ENCODE peak calls at places on chromosomes 12 and 14, in ten cellular contexts. G is breast epithelium, E is GM12891, N is adrenal gland, P is right lobe of liver, Y is suprapubic skin, T is A549, F is esophagus squamous epithelium, O is heart left ventricle, Q is HCT116. J is an unnamed sample.

GRCh38 chr12:51678086-51678724 is 87.2 kb downstream of the SCN8A start:
- DNase-seq in O (no peak), N (peak), E (peak), P (no peak), G (no peak), T (peak), Q (peak), Y (no peak), F (no peak), J (no peak)

GRCh38 chr12:112635036-112635435 is 156.5 kb upstream of the RPH3A start:
- DNase-seq in Q (no peak), Y (no peak), O (no peak), F (no peak), T (no peak), N (no peak), E (no peak), P (no peak), G (no peak), J (no peak)

GRCh38 chr14:53306267-53306721 is 153.2 kb upstream of the DDHD1 start:
- DNase-seq in N (peak), Y (no peak), Q (peak), F (no peak), E (no peak), O (peak), P (peak), G (no peak), T (peak), J (peak)

GRCh38 chr14:51869426-51870113 is 9.2 kb downstream of the GNG2 start:
- DNase-seq in P (no peak), G (no peak), Q (no peak), O (no peak), T (no peak), Y (no peak), F (no peak), N (no peak), E (no peak), J (no peak)

GRCh38 chr12:64229796-64230195 is 7.7 kb upstream of the KICS2 start:
- DNase-seq in G (no peak), E (no peak), Q (no peak), N (no peak), O (no peak), T (no peak), Y (no peak), F (no peak), P (no peak), J (no peak)

GRCh38 chr12:78396538-78396937 is 468.0 kb upstream of the SYT1 start:
- DNase-seq in N (no peak), G (no peak), O (no peak), F (no peak), E (no peak), T (no peak), Q (no peak), P (no peak), Y (no peak), J (no peak)

GRCh38 chr12:2429032-2429431 is 365.7 kb upstream of the FKBP4 start:
- DNase-seq in N (no peak), F (no peak), G (no peak), P (no peak), Y (no peak), O (no peak), E (no peak), T (no peak), Q (no peak), J (no peak)

GRCh38 chr14:55133416-55133815 is 4.4 kb downstream of the LGALS3 start:
- DNase-seq in G (no peak), Y (no peak), O (no peak), E (no peak), F (no peak), P (no peak), N (peak), Q (peak), T (no peak), J (no peak)

GRCh38 chr12:60148109-60148508 is 552.3 kb downstream of the SLC16A7 start:
- DNase-seq in Y (no peak), G (no peak), N (no peak), E (no peak), T (no peak), O (no peak), P (no peak), F (no peak), Q (no peak), J (no peak)

GRCh38 chr14:87990687-87991086 is 2.3 kb downstream of the GALC start:
- DNase-seq in N (no peak), P (no peak), F (no peak), O (no peak), T (no peak), E (no peak), G (no peak), Q (no peak), Y (no peak), J (no peak)

GRCh38 chr14:68794856-68795601 is 2.2 kb upstream of the ZFP36L1 start:
- DNase-seq in O (no peak), T (no peak), P (no peak), Q (no peak), E (no peak), G (no peak), Y (no peak), N (peak), F (no peak), J (no peak)

GRCh38 chr12:54352891-54353874 is 11.1 kb downstream of the GPR84 start:
- DNase-seq in N (no peak), F (no peak), O (no peak), T (no peak), G (no peak), E (no peak), P (peak), Q (no peak), Y (no peak), J (no peak)

GRCh38 chr12:114679452-114679875 is 4.5 kb downstream of the TBX3 start:
- DNase-seq in N (no peak), F (no peak), G (no peak), Y (no peak), O (no peak), T (no peak), P (no peak), Q (no peak), E (no peak), J (no peak)

GRCh38 chr14:104101651-104102281 is 16.3 kb downstream of the ASPG start:
- DNase-seq in O (no peak), E (no peak), F (no peak), T (no peak), N (no peak), G (peak), Q (no peak), P (peak), Y (peak), J (no peak)

GRCh38 chr12:108567974-108568652 is 5.7 kb downstream of the ISCU start:
- DNase-seq in P (no peak), T (no peak), O (no peak), G (no peak), F (no peak), N (peak), Y (no peak), E (no peak), Q (no peak), J (no peak)

GRCh38 chr14:102589761-102590290 is 2.6 kb upstream of the RCOR1 start:
- DNase-seq in O (no peak), F (no peak), Y (no peak), P (no peak), Q (no peak), N (no peak), E (no peak), T (no peak), G (no peak), J (no peak)

GRCh38 chr14:102591944-102592772 is at the start of gene RCOR1:
- DNase-seq in P (peak), Y (peak), E (peak), Q (peak), N (peak), O (peak), F (peak), G (peak), T (peak), J (peak)

GRCh38 chr14:102592969-102593840 is 756 bp downstream of the RCOR1 start:
- DNase-seq in F (no peak), E (no peak), T (peak), O (peak), G (peak), Y (peak), Q (no peak), P (peak), N (peak), J (peak)

GRCh38 chr14:102590667-102591099 is 1.8 kb upstream of the RCOR1 start:
- DNase-seq in O (peak), Y (no peak), Q (peak), F (no peak), G (no peak), T (peak), N (peak), E (no peak), P (peak), J (no peak)

GRCh38 chr14:102591372-102591943 is 991 bp upstream of the RCOR1 start:
- DNase-seq in P (peak), O (peak), E (no peak), F (no peak), Y (peak), Q (no peak), N (peak), G (no peak), T (no peak), J (peak)
- TF ChIP-seq POLR2A in P (no peak), O (no peak), E (no peak), F (no peak), Y (peak), Q (no peak), N (no peak), G (no peak), T (peak), J (no peak)

GRCh38 chr14:92848941-92849340 is 54.8 kb downstream of the GOLGA5 start:
- DNase-seq in P (no peak), F (no peak), E (no peak), Q (no peak), T (no peak), Y (no peak), N (no peak), O (no peak), G (no peak), J (no peak)
- TF ChIP-seq POLR2A in P (no peak), F (no peak), E (no peak), Q (no peak), T (no peak), Y (no peak), N (no peak), O (no peak), G (no peak), J (no peak)

GRCh38 chr14:50432131-50432530 is 35.5 kb upstream of the CDKL1 start:
- DNase-seq in E (no peak), N (no peak), Q (no peak), G (no peak), Y (no peak), T (no peak), F (no peak), P (no peak), O (no peak), J (no peak)

GRCh38 chr14:50434530-50434929 is 37.8 kb upstream of the CDKL1 start:
- DNase-seq in T (no peak), Y (no peak), O (no peak), P (no peak), Q (no peak), E (no peak), N (no peak), G (no peak), F (no peak), J (no peak)
- TF ChIP-seq POLR2A in T (no peak), Y (no peak), O (no peak), P (no peak), Q (no peak), E (no peak), N (no peak), G (no peak), F (no peak), J (no peak)

GRCh38 chr12:55931780-55932545 is 1.0 kb downstream of the DGKA start:
- DNase-seq in G (no peak), T (peak), Y (peak), O (peak), P (peak), Q (no peak), E (no peak), F (no peak), N (no peak), J (peak)
- TF ChIP-seq POLR2A in G (no peak), T (no peak), Y (no peak), O (peak), P (no peak), Q (no peak), E (no peak), F (peak), N (no peak), J (peak)

GRCh38 chr12:120116443-120116791 is at the start of gene RAB35:
- DNase-seq in Q (no peak), F (no peak), P (no peak), O (no peak), Y (peak), G (no peak), N (no peak), E (no peak), T (peak), J (no peak)
- TF ChIP-seq POLR2A in Q (no peak), F (no peak), P (no peak), O (no peak), Y (no peak), G (no peak), N (no peak), E (no peak), T (no peak), J (no peak)

GRCh38 chr14:67131691-67132090 is 57.5 kb upstream of the GARIN2 start:
- DNase-seq in Y (no peak), P (no peak), T (no peak), O (no peak), F (no peak), N (no peak), E (no peak), Q (no peak), G (no peak), J (no peak)

GRCh38 chr14:67133595-67134441 is 55.4 kb upstream of the GARIN2 start:
- DNase-seq in G (no peak), E (no peak), Y (no peak), T (no peak), F (no peak), P (no peak), Q (no peak), N (no peak), O (no peak), J (no peak)

GRCh38 chr14:67127174-67127573 is 62.1 kb upstream of the GARIN2 start:
- DNase-seq in E (no peak), T (no peak), N (no peak), O (no peak), Q (no peak), Y (no peak), G (no peak), F (no peak), P (no peak), J (no peak)

DNA sequence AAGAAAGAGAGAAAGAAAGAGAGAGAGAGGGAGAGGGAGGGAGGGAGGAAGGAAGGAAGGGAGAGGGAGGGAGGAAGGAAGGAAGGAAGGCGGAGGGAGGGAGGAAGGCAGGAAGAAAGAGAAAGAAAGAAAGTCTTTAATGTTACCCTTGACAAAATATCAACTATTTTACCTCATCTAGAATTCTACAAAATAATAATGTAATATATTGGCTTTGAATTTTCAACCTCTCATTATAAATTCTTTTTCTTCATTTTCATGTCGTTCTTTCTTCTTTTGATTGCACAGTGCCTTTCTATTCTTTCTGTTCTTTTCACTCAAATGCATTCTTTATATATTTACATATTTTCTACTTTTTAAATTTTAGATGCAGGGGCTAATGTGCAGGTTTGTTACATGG is 59.5 kb upstream of the GARIN2 start:
- DNase-seq in T (no peak), G (no peak), F (no peak), O (no peak), P (no peak), N (no peak), Y (no peak), Q (no peak), E (no peak), J (no peak)
- TF ChIP-seq POLR2A in T (no peak), G (no peak), F (no peak), O (no peak), P (no peak), N (no peak), Y (no peak), Q (no peak), E (no peak), J (no peak)

GRCh38 chr12:62166525-62166924 is 93.7 kb upstream of the USP15 start:
- DNase-seq in E (no peak), N (no peak), O (no peak), F (no peak), Q (no peak), P (no peak), G (no peak), T (no peak), Y (no peak), J (no peak)
- TF ChIP-seq POLR2A in E (no peak), N (no peak), O (no peak), F (no peak), Q (no peak), P (no peak), G (no peak), T (no peak), Y (no peak), J (no peak)

GRCh38 chr14:61280526-61281185 is 482 bp downstream of the TMEM30B start:
- DNase-seq in Q (no peak), P (peak), G (peak), N (peak), Y (peak), O (peak), T (peak), E (peak), F (no peak), J (peak)
- TF ChIP-seq POLR2A in Q (no peak), P (peak), G (no peak), N (peak), Y (peak), O (no peak), T (peak), E (no peak), F (no peak), J (no peak)

GRCh38 chr12:104304261-104305004 is 894 bp downstream of the EID3 start:
- DNase-seq in Q (no peak), N (no peak), G (no peak), T (no peak), O (no peak), Y (no peak), E (no peak), P (no peak), F (no peak), J (no peak)

GRCh38 chr12:104306943-104307654 is 3.6 kb downstream of the EID3 start:
- DNase-seq in T (no peak), P (no peak), N (no peak), Y (no peak), O (no peak), G (no peak), E (no peak), F (no peak), Q (no peak), J (no peak)

GRCh38 chr12:104306376-104306775 is 2.8 kb downstream of the EID3 start:
- DNase-seq in Y (no peak), Q (no peak), P (no peak), E (no peak), F (no peak), O (no peak), N (no peak), G (no peak), T (no peak), J (no peak)

GRCh38 chr12:104305349-104305748 is 1.8 kb downstream of the EID3 start:
- DNase-seq in O (no peak), F (no peak), N (no peak), E (no peak), Q (no peak), G (no peak), Y (no peak), T (no peak), P (no peak), J (no peak)

DNA sequence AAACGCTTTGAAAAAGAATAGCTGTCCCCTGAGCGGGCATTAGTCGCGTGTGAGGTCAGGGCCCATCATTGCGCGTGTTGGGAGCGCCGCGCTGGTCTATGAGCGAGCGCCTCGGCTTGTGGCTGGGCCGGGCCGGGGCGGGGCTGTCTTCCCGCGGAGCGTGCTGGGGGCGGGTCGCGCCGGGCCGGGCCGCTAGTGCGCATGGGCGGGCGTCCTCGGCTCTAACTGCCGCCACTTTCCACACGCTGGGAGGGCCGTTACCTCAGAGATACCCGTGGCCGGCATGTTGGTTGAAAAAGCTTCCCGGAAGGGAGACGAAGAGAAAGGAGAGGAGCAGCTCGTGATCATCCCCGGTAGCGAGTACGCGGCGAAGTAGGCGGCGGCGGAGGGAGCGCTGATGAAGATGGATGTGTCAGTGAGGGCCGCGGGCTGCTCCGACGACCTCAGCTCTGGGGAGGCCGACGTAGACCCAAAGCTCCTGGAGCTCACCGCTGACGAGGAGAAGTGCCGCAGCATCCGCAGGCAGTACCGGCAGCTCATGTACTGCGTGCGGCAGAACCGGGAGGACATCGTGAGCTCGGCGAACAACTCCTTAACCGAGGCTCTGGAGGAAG is at the start of gene EID3:
- DNase-seq in Q (no peak), E (peak), O (peak), G (peak), F (peak), Y (peak), P (peak), N (peak), T (peak), J (peak)
- TF ChIP-seq POLR2A in Q (no peak), E (peak), O (no peak), G (no peak), F (peak), Y (peak), P (peak), N (peak), T (no peak), J (no peak)

J was measured in tibial nerve.